ENCODE peak calls at places on chromosomes 13 and 19, in four cellular contexts. B, E, R and D are unnamed samples.

GRCh38 chr19:40305403-40305802 is 20.3 kb upstream of the AKT2 start:
- DNase-seq in B (peak), E (no peak), R (peak), D (peak)

GRCh38 chr13:25167775-25168174 is 4.3 kb downstream of the AMER2 start:
- DNase-seq in B (no peak), E (no peak), R (no peak), D (no peak)

GRCh38 chr13:113034451-113035208 is 65.6 kb downstream of the MCF2L start:
- DNase-seq in B (peak), E (no peak), R (no peak), D (no peak)

GRCh38 chr13:99272481-99272880 is 14.3 kb upstream of the GPR18 start:
- DNase-seq in B (no peak), E (no peak), R (no peak), D (no peak)

GRCh38 chr13:98384739-98385138 is 192.2 kb downstream of the STK24 start:
- DNase-seq in B (no peak), E (no peak), R (no peak), D (no peak)

GRCh38 chr19:543912-544608 is at the start of gene GZMM:
- DNase-seq in B (no peak), E (no peak), R (peak), D (no peak)

GRCh38 chr13:113907637-113908617 is 44.1 kb upstream of the GAS6 start:
- DNase-seq in B (no peak), E (no peak), R (no peak), D (no peak)

GRCh38 chr13:80379245-80379644 is 38.3 kb upstream of the SPRY2 start:
- DNase-seq in B (peak), E (no peak), R (no peak), D (no peak)

GRCh38 chr19:535017-535835 is 3.7 kb downstream of the CDC34 start:
- DNase-seq in B (no peak), E (no peak), R (peak), D (peak)

GRCh38 chr13:89704040-89704439 is 1643.4 kb upstream of the MIR17HG start:
- DNase-seq in B (no peak), E (no peak), R (no peak), D (no peak)

GRCh38 chr13:84239032-84239431 is 356.8 kb upstream of the SLITRK1 start:
- DNase-seq in B (no peak), E (no peak), R (no peak), D (no peak)

GRCh38 chr19:51137812-51138425 is 4.2 kb upstream of the SIGLEC7 start:
- DNase-seq in B (no peak), E (no peak), R (no peak), D (peak)

GRCh38 chr19:42254083-42254849 is 662 bp downstream of the ERF start:
- DNase-seq in B (peak), E (peak), R (peak), D (peak)

GRCh38 chr13:73936001-73936400 is 198.2 kb downstream of the KLF12 start:
- DNase-seq in B (no peak), E (no peak), R (no peak), D (no peak)

GRCh38 chr19:53057904-53058579 is 13.5 kb downstream of the ERVV-2 start:
- DNase-seq in B (no peak), E (no peak), R (no peak), D (no peak)

GRCh38 chr13:60397693-60398437 is 845 bp downstream of the TDRD3 start:
- DNase-seq in B (peak), E (peak), R (peak), D (peak)

GRCh38 chr19:51380379-51380778 is 7.4 kb downstream of the LIM2 start:
- DNase-seq in B (no peak), E (no peak), R (no peak), D (no peak)

GRCh38 chr19:32615569-32615968 is 34.6 kb downstream of the PDCD5 start:
- DNase-seq in B (no peak), E (no peak), R (no peak), D (no peak)

GRCh38 chr19:33413426-33413725 is 39.9 kb downstream of the CEBPG start:
- DNase-seq in B (no peak), E (no peak), R (no peak), D (no peak)

GRCh38 chr19:48043675-48044258 is at the start of gene CABP5:
- DNase-seq in B (no peak), E (no peak), R (no peak), D (no peak)

GRCh38 chr13:94312511-94313191 is 166.8 kb downstream of the DCT start:
- DNase-seq in B (no peak), E (no peak), R (no peak), D (no peak)

GRCh38 chr19:22545751-22546150 is 88.4 kb upstream of the ZNF492 start:
- DNase-seq in B (peak), E (no peak), R (peak), D (no peak)

GRCh38 chr13:52726258-52726657 is 13.4 kb downstream of the CNMD start:
- DNase-seq in B (no peak), E (no peak), R (no peak), D (no peak)

GRCh38 chr13:23980160-23980551 is 82.9 kb upstream of the C1QTNF9B start:
- DNase-seq in B (peak), E (peak), R (peak), D (peak)

GRCh38 chr19:8988204-8988603 is 22.0 kb downstream of the MUC16 start:
- DNase-seq in B (peak), E (no peak), R (no peak), D (peak)

GRCh38 chr13:78978381-78978998 is 319.5 kb upstream of the OBI1 start:
- DNase-seq in B (peak), E (no peak), R (no peak), D (no peak)

GRCh38 chr13:83666126-83666525 is 216.1 kb downstream of the SLITRK1 start:
- DNase-seq in B (no peak), E (no peak), R (no peak), D (no peak)

GRCh38 chr19:51810228-51810627 is 15.3 kb downstream of the FPR3 start:
- DNase-seq in B (peak), E (no peak), R (no peak), D (no peak)

GRCh38 chr19:36488816-36489138 is 584 bp downstream of the ZNF566 start:
- DNase-seq in B (no peak), E (no peak), R (no peak), D (no peak)

GRCh38 chr19:28560786-28561185 is 652.2 kb downstream of the UQCRFS1 start:
- DNase-seq in B (no peak), E (no peak), R (no peak), D (no peak)

GRCh38 chr19:6735181-6735891 is 2.0 kb downstream of the GPR108 start:
- DNase-seq in B (no peak), E (no peak), R (no peak), D (no peak)

GRCh38 chr13:68439821-68440220 is 1209.7 kb upstream of the PCDH9 start:
- DNase-seq in B (peak), E (no peak), R (no peak), D (no peak)

GRCh38 chr13:27442071-27442647 is 8.2 kb downstream of the MTIF3 start:
- DNase-seq in B (no peak), E (no peak), R (no peak), D (no peak)

GRCh38 chr13:24220086-24220703 is 59.7 kb downstream of the SPATA13 start:
- DNase-seq in B (peak), E (no peak), R (no peak), D (no peak)

GRCh38 chr19:14683439-14683838 is 6.4 kb upstream of the ZNF333 start:
- DNase-seq in B (no peak), E (no peak), R (no peak), D (no peak)

GRCh38 chr13:40061466-40062450 is 406.3 kb downstream of the COG6 start:
- DNase-seq in B (no peak), E (no peak), R (no peak), D (no peak)

GRCh38 chr13:106101201-106101600 is 434.3 kb downstream of the EFNB2 start:
- DNase-seq in B (no peak), E (no peak), R (no peak), D (no peak)

GRCh38 chr13:47929156-47929555 is 71.9 kb downstream of the SUCLA2 start:
- DNase-seq in B (no peak), E (no peak), R (no peak), D (no peak)

DNA sequence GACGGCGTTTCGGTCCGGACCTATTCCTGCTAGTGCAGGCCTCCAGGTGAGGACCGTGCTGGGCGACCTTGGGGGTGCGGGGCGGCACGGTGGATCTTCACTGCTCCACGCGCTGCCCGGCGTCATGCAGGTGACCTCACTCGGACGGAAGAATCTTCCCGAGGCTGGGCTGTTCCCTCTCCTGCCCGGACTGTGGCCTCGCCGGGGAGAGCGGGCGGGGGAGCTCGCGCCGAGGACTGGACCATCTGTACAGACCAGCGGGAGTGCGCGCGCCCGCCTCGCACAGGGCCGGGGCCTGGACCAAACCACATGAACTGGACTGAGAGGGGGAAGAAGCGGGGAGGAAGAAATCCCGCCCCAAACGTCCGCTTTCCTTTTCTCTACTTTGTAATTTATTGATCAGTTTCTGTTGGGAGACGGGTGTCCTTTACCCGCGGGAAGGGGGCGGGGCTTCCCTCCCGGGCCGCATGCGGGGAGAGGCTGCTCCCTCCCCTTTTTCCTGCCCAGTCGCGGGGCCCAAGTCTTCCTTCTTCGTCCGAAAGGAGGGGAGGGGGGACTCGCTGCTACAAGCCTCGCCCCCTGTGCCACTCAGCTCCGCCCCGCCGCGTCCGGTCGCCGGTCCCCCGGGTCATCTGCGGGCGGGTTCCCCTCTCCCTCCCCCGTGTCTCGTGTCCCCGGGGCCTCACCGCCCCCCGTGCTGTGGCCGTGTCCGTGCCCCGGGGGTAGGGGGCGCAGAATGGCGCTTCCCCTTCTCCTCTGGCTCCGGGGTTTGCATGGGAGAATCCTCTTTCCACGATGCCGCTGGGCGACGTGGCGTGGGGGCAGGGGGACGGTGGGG is 4.9 kb downstream of the HRC start:
- DNase-seq in B (peak), E (peak), R (peak), D (peak)
- H3K27ac ChIP-seq in B (peak), E (peak), R (peak), D (no peak)

DNA sequence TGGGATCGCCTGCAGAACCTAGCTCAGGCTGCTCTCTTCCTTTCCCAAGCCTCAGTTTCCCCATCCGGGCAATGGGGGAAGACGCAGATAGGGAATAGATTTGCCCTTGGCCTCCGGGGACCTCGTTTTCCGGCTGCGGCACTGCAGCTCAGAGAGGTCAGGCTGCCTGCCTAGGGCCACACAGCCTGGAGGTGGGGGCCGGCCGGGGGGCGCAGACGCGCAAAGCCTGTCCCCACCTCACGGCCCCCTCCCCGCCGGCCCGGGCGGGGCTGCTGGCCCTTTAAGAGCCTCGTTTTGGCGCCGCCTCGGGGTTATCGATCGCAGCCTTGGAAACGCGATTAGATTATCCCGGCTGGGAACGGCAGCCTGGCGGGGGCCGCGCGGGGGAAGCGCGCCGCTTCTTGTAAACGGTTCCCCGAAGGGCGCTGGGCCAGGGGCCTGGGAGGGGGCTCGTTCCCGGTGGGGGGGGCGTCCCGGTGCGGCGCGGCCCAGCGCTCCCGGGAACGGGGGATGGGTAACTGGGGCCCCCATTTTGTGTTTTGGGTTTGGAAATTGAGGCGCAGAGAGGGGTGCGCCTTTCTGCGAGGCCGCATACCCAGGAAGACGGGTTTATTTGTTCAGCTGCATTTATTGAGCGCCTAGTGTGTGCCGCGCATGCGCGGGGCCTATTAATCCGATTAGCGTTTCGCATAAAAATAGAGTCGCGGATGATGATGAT is 23.4 kb upstream of the TCF3 start:
- DNase-seq in B (no peak), E (no peak), R (peak), D (no peak)
- H3K4me3 ChIP-seq in B (peak), E (no peak), R (peak), D (no peak)

GRCh38 chr19:12994701-12995595 is at the start of gene NFIX:
- DNase-seq in B (no peak), E (peak), R (peak), D (peak)

GRCh38 chr19:12992729-12993128 is 2.5 kb upstream of the NFIX start:
- DNase-seq in B (no peak), E (no peak), R (no peak), D (no peak)

GRCh38 chr19:12991296-12991695 is 4.0 kb upstream of the NFIX start:
- DNase-seq in B (no peak), E (no peak), R (no peak), D (no peak)

GRCh38 chr19:12995596-12996541 is 594 bp downstream of the NFIX start:
- DNase-seq in B (no peak), E (no peak), R (peak), D (peak)

DNA sequence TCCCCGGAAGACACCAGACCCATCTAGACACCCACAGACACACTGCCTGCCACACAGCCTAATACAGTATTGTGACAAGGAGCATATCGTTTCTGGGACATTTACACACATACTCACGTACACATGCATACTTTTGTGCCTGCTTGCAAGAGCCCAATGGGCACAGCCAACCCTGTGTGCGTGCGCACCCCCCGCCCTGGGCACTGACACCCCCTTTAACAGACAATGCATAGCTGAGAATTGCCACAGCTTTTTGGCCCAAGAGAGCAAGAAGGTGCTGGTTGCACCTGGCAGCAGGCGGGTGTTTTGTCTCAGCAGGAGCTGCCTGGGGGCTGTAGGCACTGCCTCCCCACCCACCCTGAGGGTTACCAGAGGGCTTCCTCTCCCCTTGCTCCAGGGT is 1.7 kb upstream of the NFIX start:
- DNase-seq in B (no peak), E (no peak), R (no peak), D (no peak)
- H3K27ac ChIP-seq in B (no peak), E (no peak), R (no peak), D (no peak)

GRCh38 chr19:45952691-45953505 is 20.8 kb downstream of the NOVA2 start:
- DNase-seq in B (peak), E (no peak), R (peak), D (peak)

GRCh38 chr19:45955905-45956608 is 17.6 kb downstream of the NOVA2 start:
- DNase-seq in B (peak), E (no peak), R (peak), D (no peak)

GRCh38 chr19:45953676-45954075 is 20.0 kb downstream of the NOVA2 start:
- DNase-seq in B (no peak), E (no peak), R (no peak), D (no peak)

GRCh38 chr19:45954132-45954531 is 19.5 kb downstream of the NOVA2 start:
- DNase-seq in B (no peak), E (no peak), R (no peak), D (no peak)

GRCh38 chr19:45952341-45952690 is 21.3 kb downstream of the NOVA2 start:
- DNase-seq in B (no peak), E (no peak), R (no peak), D (no peak)
- H3K4me3 ChIP-seq in B (peak), E (no peak), R (no peak), D (no peak)

DNA sequence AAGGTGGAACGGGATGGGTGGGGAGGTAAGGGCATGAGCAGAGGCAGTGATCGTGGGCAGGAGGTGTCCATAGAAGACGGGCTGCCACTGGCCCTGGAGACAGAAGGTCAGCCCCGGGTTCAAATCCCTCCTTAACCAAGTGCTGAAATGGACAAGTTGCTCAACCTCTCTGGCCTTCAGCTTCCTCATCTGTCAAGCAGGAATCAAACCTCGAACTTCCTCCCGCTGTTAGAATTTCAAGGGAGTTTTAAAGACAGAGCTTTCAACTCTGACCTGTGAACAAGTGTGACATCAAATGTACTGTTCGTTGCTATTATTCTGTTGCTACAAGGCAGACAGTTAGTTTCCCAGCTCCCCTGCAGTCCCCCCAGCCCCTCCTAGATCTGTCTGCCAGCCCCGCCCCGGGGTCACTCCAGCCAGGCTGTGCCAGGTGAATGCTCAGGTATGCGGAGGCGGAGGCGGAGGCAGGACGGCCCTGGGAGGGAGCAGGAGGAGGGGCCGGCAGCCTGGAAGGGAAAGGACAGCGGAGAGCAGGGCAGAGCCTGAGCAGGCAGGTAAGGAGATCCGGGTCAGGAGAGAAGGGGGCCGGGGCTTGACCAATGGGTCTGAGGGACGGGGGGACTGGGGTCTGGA is at the start of gene EPS8L1:
- DNase-seq in B (no peak), E (no peak), R (no peak), D (no peak)
- H3K27ac ChIP-seq in B (peak), E (no peak), R (no peak), D (no peak)

DNA sequence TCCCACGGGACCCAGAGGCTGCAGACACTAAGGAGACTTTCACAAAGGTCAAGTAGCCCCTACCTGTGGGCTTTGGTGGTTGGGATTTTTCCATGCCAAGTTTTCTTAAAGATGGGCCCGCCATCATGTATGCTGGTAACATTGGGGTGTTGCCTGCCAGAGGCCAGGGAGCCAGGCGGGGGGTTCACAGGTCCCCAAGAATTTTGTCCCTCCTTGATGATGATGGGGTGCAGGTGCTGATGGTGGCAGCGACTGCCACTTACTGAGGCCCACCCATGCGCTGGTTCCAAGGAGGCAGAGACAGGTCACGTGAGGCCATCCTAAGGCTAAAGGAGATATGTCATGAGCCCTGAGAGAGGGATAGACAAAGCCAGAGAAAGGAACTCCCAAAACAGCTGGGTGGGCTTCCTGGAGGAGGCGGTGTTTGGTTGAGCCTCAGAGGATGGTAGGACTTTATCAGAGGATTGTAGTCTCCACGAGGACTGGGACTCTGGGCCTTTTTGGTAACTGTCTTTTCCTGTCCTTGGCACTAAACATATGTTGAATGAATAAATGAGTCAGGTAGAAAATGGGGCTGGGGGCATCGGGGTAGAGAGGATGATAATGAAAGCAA is 14.4 kb downstream of the PLEKHF1 start:
- DNase-seq in B (no peak), E (no peak), R (no peak), D (peak)
- H3K4me3 ChIP-seq in B (no peak), E (no peak), R (no peak), D (no peak)